ENCODE peak calls at places on chromosome 5, in seven cellular contexts. One of them, this sample, is unnamed.

GRCh38 chr5:100667021-100667671 is 132.0 kb downstream of the FAM174A start:
- ATAC-seq in body of pancreas: no peak
- ATAC-seq in naive thymus-derived CD4-positive, alpha-beta T cell: peak; percentile 80
- ATAC-seq in upper lobe of right lung: peak; percentile 60
- ATAC-seq in Panc1: no peak
- ATAC-seq in CD8-positive, alpha-beta T cell: peak; percentile 63
- ATAC-seq in heart right ventricle: no peak
- ATAC-seq in this sample: peak; percentile 46

GRCh38 chr5:169778622-169779596 is 141.8 kb downstream of the DOCK2 start:
- ATAC-seq in body of pancreas: no peak
- ATAC-seq in heart right ventricle: no peak
- ATAC-seq in upper lobe of right lung: peak; percentile 28
- ATAC-seq in Panc1: no peak
- ATAC-seq in naive thymus-derived CD4-positive, alpha-beta T cell: no peak
- ATAC-seq in CD8-positive, alpha-beta T cell: no peak
- ATAC-seq in this sample: no peak

GRCh38 chr5:173909205-173909604 is 21.1 kb downstream of the CPEB4 start:
- ATAC-seq in body of pancreas: no peak
- ATAC-seq in upper lobe of right lung: peak; percentile 58
- ATAC-seq in CD8-positive, alpha-beta T cell: no peak
- ATAC-seq in Panc1: no peak
- ATAC-seq in naive thymus-derived CD4-positive, alpha-beta T cell: no peak
- ATAC-seq in heart right ventricle: peak; percentile 90
- ATAC-seq in this sample: peak; percentile 57

GRCh38 chr5:66207800-66208561 is 63.9 kb downstream of the SREK1 start:
- ATAC-seq in CD8-positive, alpha-beta T cell: no peak
- ATAC-seq in Panc1: no peak
- ATAC-seq in naive thymus-derived CD4-positive, alpha-beta T cell: no peak
- ATAC-seq in upper lobe of right lung: no peak
- ATAC-seq in body of pancreas: no peak
- ATAC-seq in heart right ventricle: no peak
- ATAC-seq in this sample: peak; percentile 58

GRCh38 chr5:90390933-90391332 is 18.6 kb downstream of the CETN3 start:
- ATAC-seq in heart right ventricle: no peak
- ATAC-seq in Panc1: no peak
- ATAC-seq in naive thymus-derived CD4-positive, alpha-beta T cell: no peak
- ATAC-seq in upper lobe of right lung: no peak
- ATAC-seq in CD8-positive, alpha-beta T cell: no peak
- ATAC-seq in body of pancreas: no peak
- ATAC-seq in this sample: no peak

GRCh38 chr5:74184649-74185048 is 455.9 kb downstream of the ENC1 start:
- ATAC-seq in Panc1: no peak
- ATAC-seq in body of pancreas: no peak
- ATAC-seq in CD8-positive, alpha-beta T cell: no peak
- ATAC-seq in naive thymus-derived CD4-positive, alpha-beta T cell: no peak
- ATAC-seq in heart right ventricle: no peak
- ATAC-seq in upper lobe of right lung: no peak
- ATAC-seq in this sample: no peak

GRCh38 chr5:137312060-137312459 is 187.1 kb downstream of the SPOCK1 start:
- ATAC-seq in naive thymus-derived CD4-positive, alpha-beta T cell: no peak
- ATAC-seq in body of pancreas: no peak
- ATAC-seq in upper lobe of right lung: no peak
- ATAC-seq in heart right ventricle: no peak
- ATAC-seq in Panc1: no peak
- ATAC-seq in CD8-positive, alpha-beta T cell: no peak
- ATAC-seq in this sample: no peak

GRCh38 chr5:112684737-112685136 is 52.9 kb upstream of the APC start:
- ATAC-seq in heart right ventricle: peak; percentile 69
- ATAC-seq in upper lobe of right lung: peak; percentile 32
- ATAC-seq in body of pancreas: peak; percentile 24
- ATAC-seq in CD8-positive, alpha-beta T cell: no peak
- ATAC-seq in Panc1: no peak
- ATAC-seq in naive thymus-derived CD4-positive, alpha-beta T cell: no peak
- ATAC-seq in this sample: peak; percentile 81

GRCh38 chr5:80754900-80755299 is 100.1 kb upstream of the DHFR start:
- ATAC-seq in Panc1: no peak
- ATAC-seq in CD8-positive, alpha-beta T cell: no peak
- ATAC-seq in body of pancreas: no peak
- ATAC-seq in heart right ventricle: no peak
- ATAC-seq in upper lobe of right lung: peak; percentile 53
- ATAC-seq in naive thymus-derived CD4-positive, alpha-beta T cell: no peak
- ATAC-seq in this sample: peak; percentile 57

GRCh38 chr5:61919920-61920319 is 386.1 kb upstream of the KIF2A start:
- ATAC-seq in CD8-positive, alpha-beta T cell: no peak
- ATAC-seq in naive thymus-derived CD4-positive, alpha-beta T cell: no peak
- ATAC-seq in body of pancreas: peak; percentile 72
- ATAC-seq in upper lobe of right lung: peak; percentile 89
- ATAC-seq in heart right ventricle: no peak
- ATAC-seq in Panc1: no peak
- ATAC-seq in this sample: peak; percentile 62

GRCh38 chr5:5705010-5705409 is 282.5 kb downstream of the ICE1 start:
- ATAC-seq in heart right ventricle: no peak
- ATAC-seq in Panc1: no peak
- ATAC-seq in body of pancreas: no peak
- ATAC-seq in upper lobe of right lung: peak; percentile 26
- ATAC-seq in CD8-positive, alpha-beta T cell: no peak
- ATAC-seq in naive thymus-derived CD4-positive, alpha-beta T cell: no peak
- ATAC-seq in this sample: no peak

GRCh38 chr5:43073597-43074546 is 33.8 kb upstream of the ANXA2R start:
- ATAC-seq in upper lobe of right lung: peak; percentile 84
- ATAC-seq in CD8-positive, alpha-beta T cell: peak; percentile 92
- ATAC-seq in naive thymus-derived CD4-positive, alpha-beta T cell: peak; percentile 80
- ATAC-seq in heart right ventricle: no peak
- ATAC-seq in Panc1: peak; percentile 66
- ATAC-seq in body of pancreas: no peak
- ATAC-seq in this sample: no peak

GRCh38 chr5:9829621-9830020 is 199.5 kb upstream of the TAS2R1 start:
- ATAC-seq in Panc1: no peak
- ATAC-seq in upper lobe of right lung: no peak
- ATAC-seq in CD8-positive, alpha-beta T cell: no peak
- ATAC-seq in heart right ventricle: no peak
- ATAC-seq in body of pancreas: no peak
- ATAC-seq in naive thymus-derived CD4-positive, alpha-beta T cell: no peak
- ATAC-seq in this sample: no peak

GRCh38 chr5:133969654-133970324 is 1.4 kb upstream of the C5orf15 start:
- ATAC-seq in heart right ventricle: no peak
- ATAC-seq in CD8-positive, alpha-beta T cell: no peak
- ATAC-seq in naive thymus-derived CD4-positive, alpha-beta T cell: no peak
- ATAC-seq in upper lobe of right lung: no peak
- ATAC-seq in Panc1: no peak
- ATAC-seq in body of pancreas: no peak
- ATAC-seq in this sample: no peak

GRCh38 chr5:172175263-172175719 is 12.7 kb downstream of the STK10 start:
- ATAC-seq in upper lobe of right lung: peak; percentile 80
- ATAC-seq in CD8-positive, alpha-beta T cell: peak; percentile 70
- ATAC-seq in heart right ventricle: peak; percentile 49
- ATAC-seq in naive thymus-derived CD4-positive, alpha-beta T cell: peak; percentile 83
- ATAC-seq in body of pancreas: no peak
- ATAC-seq in Panc1: no peak
- ATAC-seq in this sample: peak; percentile 44

GRCh38 chr5:97629281-97629680 is 446.2 kb upstream of the RIOK2 start:
- ATAC-seq in Panc1: no peak
- ATAC-seq in upper lobe of right lung: no peak
- ATAC-seq in heart right ventricle: peak; percentile 80
- ATAC-seq in body of pancreas: no peak
- ATAC-seq in CD8-positive, alpha-beta T cell: no peak
- ATAC-seq in naive thymus-derived CD4-positive, alpha-beta T cell: no peak
- ATAC-seq in this sample: peak; percentile 66

GRCh38 chr5:180839935-180840334 is 21.1 kb downstream of the ZFP62 start:
- ATAC-seq in naive thymus-derived CD4-positive, alpha-beta T cell: no peak
- ATAC-seq in upper lobe of right lung: peak; percentile 28
- ATAC-seq in Panc1: no peak
- ATAC-seq in CD8-positive, alpha-beta T cell: no peak
- ATAC-seq in heart right ventricle: no peak
- ATAC-seq in body of pancreas: no peak
- ATAC-seq in this sample: no peak

GRCh38 chr5:68251386-68251785 is 35.8 kb downstream of the PIK3R1 start:
- ATAC-seq in upper lobe of right lung: peak; percentile 31
- ATAC-seq in body of pancreas: no peak
- ATAC-seq in heart right ventricle: no peak
- ATAC-seq in CD8-positive, alpha-beta T cell: peak; percentile 64
- ATAC-seq in Panc1: no peak
- ATAC-seq in naive thymus-derived CD4-positive, alpha-beta T cell: peak; percentile 68
- ATAC-seq in this sample: no peak

GRCh38 chr5:71974165-71974564 is 133.1 kb upstream of the MAP1B start:
- ATAC-seq in upper lobe of right lung: no peak
- ATAC-seq in body of pancreas: peak; percentile 71
- ATAC-seq in Panc1: no peak
- ATAC-seq in CD8-positive, alpha-beta T cell: no peak
- ATAC-seq in heart right ventricle: peak; percentile 54
- ATAC-seq in naive thymus-derived CD4-positive, alpha-beta T cell: no peak
- ATAC-seq in this sample: peak; percentile 74

GRCh38 chr5:132070460-132071337 is 2.9 kb upstream of the CSF2 start:
- ATAC-seq in body of pancreas: no peak
- ATAC-seq in CD8-positive, alpha-beta T cell: no peak
- ATAC-seq in heart right ventricle: no peak
- ATAC-seq in Panc1: no peak
- ATAC-seq in upper lobe of right lung: no peak
- ATAC-seq in naive thymus-derived CD4-positive, alpha-beta T cell: peak; percentile 7
- ATAC-seq in this sample: no peak

GRCh38 chr5:32217886-32218396 is 43.8 kb upstream of the GOLPH3 start:
- ATAC-seq in heart right ventricle: peak; percentile 74
- ATAC-seq in CD8-positive, alpha-beta T cell: no peak
- ATAC-seq in Panc1: peak; percentile 44
- ATAC-seq in naive thymus-derived CD4-positive, alpha-beta T cell: no peak
- ATAC-seq in body of pancreas: peak; percentile 18
- ATAC-seq in upper lobe of right lung: no peak
- ATAC-seq in this sample: peak; percentile 81

GRCh38 chr5:127419007-127419406 is 98.4 kb upstream of the PRRC1 start:
- ATAC-seq in naive thymus-derived CD4-positive, alpha-beta T cell: no peak
- ATAC-seq in CD8-positive, alpha-beta T cell: no peak
- ATAC-seq in heart right ventricle: no peak
- ATAC-seq in upper lobe of right lung: no peak
- ATAC-seq in Panc1: no peak
- ATAC-seq in body of pancreas: no peak
- ATAC-seq in this sample: no peak

GRCh38 chr5:142305211-142305610 is 19.6 kb downstream of the SPRY4 start:
- ATAC-seq in upper lobe of right lung: no peak
- ATAC-seq in Panc1: no peak
- ATAC-seq in body of pancreas: no peak
- ATAC-seq in CD8-positive, alpha-beta T cell: no peak
- ATAC-seq in naive thymus-derived CD4-positive, alpha-beta T cell: no peak
- ATAC-seq in heart right ventricle: no peak
- ATAC-seq in this sample: no peak

GRCh38 chr5:14186132-14186830 is 43.1 kb downstream of the TRIO start:
- ATAC-seq in upper lobe of right lung: peak; percentile 74
- ATAC-seq in naive thymus-derived CD4-positive, alpha-beta T cell: no peak
- ATAC-seq in Panc1: no peak
- ATAC-seq in CD8-positive, alpha-beta T cell: no peak
- ATAC-seq in body of pancreas: no peak
- ATAC-seq in heart right ventricle: no peak
- ATAC-seq in this sample: peak; percentile 61

GRCh38 chr5:135186662-135187522 is 152.9 kb upstream of the PITX1 start:
- ATAC-seq in heart right ventricle: no peak
- ATAC-seq in upper lobe of right lung: no peak
- ATAC-seq in Panc1: no peak
- ATAC-seq in body of pancreas: no peak
- ATAC-seq in CD8-positive, alpha-beta T cell: no peak
- ATAC-seq in naive thymus-derived CD4-positive, alpha-beta T cell: no peak
- ATAC-seq in this sample: no peak

DNA sequence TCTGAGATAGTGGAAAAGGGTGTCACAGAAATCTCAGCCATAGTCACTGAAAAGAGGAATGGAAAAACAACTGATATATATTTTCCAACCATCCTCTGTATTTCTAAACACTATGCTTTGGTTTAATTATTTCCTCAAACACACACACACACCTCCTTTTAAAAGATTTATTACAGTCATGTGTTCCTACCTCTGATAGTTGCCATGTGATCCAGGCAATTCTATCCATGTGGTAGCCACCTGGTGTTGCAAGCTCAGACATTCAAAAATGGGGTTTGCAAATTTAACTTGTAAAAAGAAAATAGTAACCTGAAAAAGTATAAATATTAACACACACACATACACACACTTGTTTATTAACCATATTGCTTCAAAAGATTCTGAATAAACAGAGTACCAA is 40.0 kb upstream of the CCNG1 start:
- ATAC-seq in CD8-positive, alpha-beta T cell: no peak
- ATAC-seq in heart right ventricle: no peak
- ATAC-seq in upper lobe of right lung: no peak
- ATAC-seq in body of pancreas: no peak
- ATAC-seq in Panc1: no peak
- ATAC-seq in naive thymus-derived CD4-positive, alpha-beta T cell: no peak
- ATAC-seq in this sample: no peak
- H3K4me3 ChIP-seq in CD8-positive, alpha-beta T cell: no peak overlapping the region
- H3K4me3 ChIP-seq in heart right ventricle: no peak overlapping the region
- H3K4me3 ChIP-seq in upper lobe of right lung: no peak overlapping the region
- H3K4me3 ChIP-seq in body of pancreas: no peak overlapping the region
- H3K4me3 ChIP-seq in Panc1: no peak overlapping the region
- H3K4me3 ChIP-seq in naive thymus-derived CD4-positive, alpha-beta T cell: no peak overlapping the region
- H3K4me3 ChIP-seq in this sample: no peak overlapping the region

GRCh38 chr5:150175076-150175475 is 8.5 kb downstream of the CDX1 start:
- ATAC-seq in Panc1: no peak
- ATAC-seq in CD8-positive, alpha-beta T cell: no peak
- ATAC-seq in heart right ventricle: no peak
- ATAC-seq in body of pancreas: no peak
- ATAC-seq in naive thymus-derived CD4-positive, alpha-beta T cell: no peak
- ATAC-seq in upper lobe of right lung: no peak
- ATAC-seq in this sample: no peak
- H3K4me1 ChIP-seq in Panc1: no peaks in the 10 kb centered on the region
- H3K4me1 ChIP-seq in CD8-positive, alpha-beta T cell: no peaks in the 10 kb centered on the region
- H3K4me1 ChIP-seq in heart right ventricle: peaks cover 8% of the 10 kb centered on the region
- H3K4me1 ChIP-seq in body of pancreas: no peaks in the 10 kb centered on the region
- H3K4me1 ChIP-seq in naive thymus-derived CD4-positive, alpha-beta T cell: no peaks in the 10 kb centered on the region
- H3K4me1 ChIP-seq in upper lobe of right lung: peaks cover 6% of the 10 kb centered on the region
- H3K4me1 ChIP-seq in this sample: peaks cover 8% of the 10 kb centered on the region

GRCh38 chr5:37838933-37839341 is 904 bp downstream of the GDNF start:
- ATAC-seq in body of pancreas: no peak
- ATAC-seq in Panc1: no peak
- ATAC-seq in heart right ventricle: no peak
- ATAC-seq in upper lobe of right lung: no peak
- ATAC-seq in CD8-positive, alpha-beta T cell: no peak
- ATAC-seq in naive thymus-derived CD4-positive, alpha-beta T cell: no peak
- ATAC-seq in this sample: no peak
- H3K4me3 ChIP-seq in body of pancreas: no peak overlapping the region
- H3K4me3 ChIP-seq in Panc1: peak overlapping the region; percentile 52
- H3K4me3 ChIP-seq in heart right ventricle: peak overlapping the region; percentile 38
- H3K4me3 ChIP-seq in upper lobe of right lung: peak overlapping the region; percentile 21
- H3K4me3 ChIP-seq in CD8-positive, alpha-beta T cell: no peak overlapping the region
- H3K4me3 ChIP-seq in naive thymus-derived CD4-positive, alpha-beta T cell: no peak overlapping the region
- H3K4me3 ChIP-seq in this sample: peak overlapping the region; percentile 52

DNA sequence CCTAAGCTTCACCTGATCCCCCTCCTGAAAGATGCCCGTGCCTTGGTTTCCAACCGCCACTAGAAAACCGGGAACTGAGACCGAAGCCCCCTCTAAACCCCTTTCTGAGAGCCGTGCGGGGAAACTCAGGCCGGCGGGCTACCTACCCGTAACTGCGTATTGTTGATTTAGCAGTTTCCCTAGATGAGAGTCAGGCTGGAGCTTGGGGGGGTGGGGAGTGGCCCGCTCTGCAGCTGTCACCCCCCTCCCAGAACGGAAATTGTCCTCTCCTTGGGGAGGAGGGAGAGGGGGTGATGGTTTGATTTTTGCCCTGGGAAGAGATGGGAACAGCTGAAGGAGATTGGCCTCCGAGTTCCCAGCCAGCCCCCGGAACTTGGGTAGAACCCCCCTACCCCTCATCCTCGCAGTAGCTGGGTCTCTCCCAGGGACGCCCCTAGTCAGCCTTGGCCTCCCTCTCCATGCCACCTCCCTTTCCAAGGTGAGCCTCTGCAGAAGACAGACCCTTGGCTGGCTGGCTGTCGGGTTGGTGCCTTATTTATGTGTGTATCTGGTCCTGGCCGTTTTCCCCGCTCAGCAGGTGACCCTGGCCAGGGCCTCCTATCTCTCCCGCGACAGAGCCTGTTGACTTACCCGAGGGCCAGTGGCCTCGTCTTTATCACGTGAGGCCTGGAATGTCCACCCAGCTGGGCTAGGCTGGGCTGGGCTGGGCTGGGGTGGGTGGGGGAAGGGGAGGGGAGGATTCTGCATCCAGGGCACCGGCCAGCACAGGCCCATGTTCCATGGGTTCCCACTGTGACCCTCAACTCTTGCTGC is 2.7 kb downstream of the CXXC5 start:
- ATAC-seq in naive thymus-derived CD4-positive, alpha-beta T cell: no peak
- ATAC-seq in Panc1: peak; percentile 10
- ATAC-seq in heart right ventricle: peak; percentile 18
- ATAC-seq in body of pancreas: peak; percentile 47
- ATAC-seq in upper lobe of right lung: peak; percentile 45
- ATAC-seq in CD8-positive, alpha-beta T cell: no peak
- ATAC-seq in this sample: peak; percentile 34
- H3K4me1 ChIP-seq in naive thymus-derived CD4-positive, alpha-beta T cell: peaks cover 19% of the 10 kb centered on the region
- H3K4me1 ChIP-seq in Panc1: peaks cover 46% of the 10 kb centered on the region
- H3K4me1 ChIP-seq in heart right ventricle: peaks cover 67% of the 10 kb centered on the region
- H3K4me1 ChIP-seq in body of pancreas: peaks cover 65% of the 10 kb centered on the region
- H3K4me1 ChIP-seq in upper lobe of right lung: peaks cover 70% of the 10 kb centered on the region
- H3K4me1 ChIP-seq in CD8-positive, alpha-beta T cell: peaks cover 65% of the 10 kb centered on the region
- H3K4me1 ChIP-seq in this sample: peaks cover 90% of the 10 kb centered on the region

This sample was measured in gastroesophageal sphincter.